ENCODE peak calls at places on chromosomes 6 and 20, in nine cellular contexts. M is endothelial cell of umbilical vein; X is uterus; Y is AG10803; Z is progenitor cell of endocrine pancreas; S is upper lobe of right lung; I is fibroblast of villous mesenchyme; B is retinal pigment epithelial cell; R is activated CD8-positive, alpha-beta T cell treated with anti-CD3 and anti-CD28 coated beads for 36 hours. P is an unnamed sample.

GRCh38 chr6:107977283-107977682 is 19.3 kb upstream of the SEC63 start:
- DNase-seq in Z (no peak), M (peak; percentile 61), X (no peak), R (no peak), Y (peak; percentile 46), B (no peak), I (peak; percentile 39), S (no peak), P (no peak)

GRCh38 chr6:167529684-167530335 is 204.9 kb downstream of the TTLL2 start:
- DNase-seq in X (no peak), Y (no peak), I (no peak), S (no peak), R (no peak), B (no peak), Z (no peak), M (no peak), P (no peak)

GRCh38 chr6:166955121-166955864 is 1.1 kb downstream of the RNASET2 start:
- DNase-seq in R (peak; percentile 49), Z (no peak), S (peak; percentile 75), I (no peak), X (no peak), B (no peak), M (no peak), Y (no peak), P (no peak)

GRCh38 chr20:47927385-47927851 is 142.1 kb upstream of the SULF2 start:
- DNase-seq in I (peak; percentile 36), M (no peak), X (no peak), B (no peak), R (no peak), Y (peak; percentile 35), Z (no peak), S (no peak), P (no peak)

GRCh38 chr6:43276180-43277082 is 21.6 kb upstream of the SLC22A7 start:
- DNase-seq in X (no peak), I (no peak), Z (no peak), S (no peak), R (peak; percentile 64), Y (peak; percentile 15), M (no peak), B (no peak), P (no peak)

GRCh38 chr6:31478186-31478950 is 19.6 kb upstream of the MICB start:
- DNase-seq in Y (no peak), R (no peak), Z (no peak), S (no peak), M (no peak), B (no peak), I (no peak), X (no peak), P (no peak)

GRCh38 chr6:155212616-155213380 is 51.0 kb upstream of the CLDN20 start:
- DNase-seq in M (no peak), X (no peak), I (no peak), S (no peak), Y (no peak), B (no peak), Z (no peak), R (no peak), P (no peak)

GRCh38 chr6:111558690-111559192 is 46.9 kb downstream of the TRAF3IP2 start:
- DNase-seq in Y (no peak), X (no peak), S (no peak), Z (no peak), M (no peak), I (peak; percentile 71), R (no peak), B (no peak), P (no peak)

GRCh38 chr6:160293844-160294243 is 35.2 kb upstream of the SLC22A2 start:
- DNase-seq in S (peak; percentile 71), I (no peak), R (no peak), Z (no peak), M (no peak), Y (no peak), X (no peak), B (no peak), P (no peak)

GRCh38 chr20:63969851-63970713 is at the start of gene ZNF512B:
- DNase-seq in X (peak; percentile 69), S (peak; percentile 86), Z (peak; percentile 55), Y (peak; percentile 52), R (peak; percentile 57), I (peak; percentile 65), M (no peak), B (no peak), P (no peak)

GRCh38 chr6:9646346-9647042 is 768.4 kb downstream of the TFAP2A start:
- DNase-seq in Z (no peak), S (no peak), M (peak; percentile 78), R (no peak), Y (peak; percentile 72), X (no peak), B (peak; percentile 39), I (peak; percentile 46), P (peak; percentile 30)

GRCh38 chr6:156747715-156748114 is 29.5 kb upstream of the ARID1B start:
- DNase-seq in Y (no peak), I (no peak), X (no peak), S (no peak), B (peak; percentile 35), Z (no peak), R (no peak), M (no peak), P (no peak)

GRCh38 chr6:36127462-36128016 is 2.8 kb upstream of the MAPK13 start:
- DNase-seq in X (no peak), M (peak; percentile 87), I (peak; percentile 89), R (no peak), Y (peak; percentile 79), B (no peak), S (peak; percentile 82), Z (no peak), P (peak; percentile 53)

GRCh38 chr20:768426-768978 is at the start of gene SLC52A3:
- DNase-seq in Y (no peak), I (no peak), X (no peak), M (no peak), R (peak; percentile 45), Z (peak; percentile 19), B (no peak), S (peak; percentile 78), P (no peak)

GRCh38 chr20:62367483-62368302 is 581 bp upstream of the LAMA5 start:
- DNase-seq in Y (no peak), R (peak; percentile 24), S (no peak), I (no peak), Z (no peak), B (no peak), M (no peak), X (peak; percentile 53), P (no peak)

GRCh38 chr20:62369508-62370114 is 2.5 kb upstream of the LAMA5 start:
- DNase-seq in M (no peak), I (no peak), S (no peak), X (no peak), Y (no peak), B (no peak), R (no peak), Z (no peak), P (no peak)

GRCh38 chr20:62370115-62370806 is 3.1 kb upstream of the LAMA5 start:
- DNase-seq in X (no peak), B (no peak), M (no peak), S (no peak), R (peak; percentile 87), I (peak; percentile 91), Y (peak; percentile 79), Z (no peak), P (no peak)

GRCh38 chr20:62368303-62368628 is 1.2 kb upstream of the LAMA5 start:
- DNase-seq in X (no peak), B (no peak), Z (no peak), M (no peak), I (no peak), R (no peak), S (no peak), Y (no peak), P (no peak)

DNA sequence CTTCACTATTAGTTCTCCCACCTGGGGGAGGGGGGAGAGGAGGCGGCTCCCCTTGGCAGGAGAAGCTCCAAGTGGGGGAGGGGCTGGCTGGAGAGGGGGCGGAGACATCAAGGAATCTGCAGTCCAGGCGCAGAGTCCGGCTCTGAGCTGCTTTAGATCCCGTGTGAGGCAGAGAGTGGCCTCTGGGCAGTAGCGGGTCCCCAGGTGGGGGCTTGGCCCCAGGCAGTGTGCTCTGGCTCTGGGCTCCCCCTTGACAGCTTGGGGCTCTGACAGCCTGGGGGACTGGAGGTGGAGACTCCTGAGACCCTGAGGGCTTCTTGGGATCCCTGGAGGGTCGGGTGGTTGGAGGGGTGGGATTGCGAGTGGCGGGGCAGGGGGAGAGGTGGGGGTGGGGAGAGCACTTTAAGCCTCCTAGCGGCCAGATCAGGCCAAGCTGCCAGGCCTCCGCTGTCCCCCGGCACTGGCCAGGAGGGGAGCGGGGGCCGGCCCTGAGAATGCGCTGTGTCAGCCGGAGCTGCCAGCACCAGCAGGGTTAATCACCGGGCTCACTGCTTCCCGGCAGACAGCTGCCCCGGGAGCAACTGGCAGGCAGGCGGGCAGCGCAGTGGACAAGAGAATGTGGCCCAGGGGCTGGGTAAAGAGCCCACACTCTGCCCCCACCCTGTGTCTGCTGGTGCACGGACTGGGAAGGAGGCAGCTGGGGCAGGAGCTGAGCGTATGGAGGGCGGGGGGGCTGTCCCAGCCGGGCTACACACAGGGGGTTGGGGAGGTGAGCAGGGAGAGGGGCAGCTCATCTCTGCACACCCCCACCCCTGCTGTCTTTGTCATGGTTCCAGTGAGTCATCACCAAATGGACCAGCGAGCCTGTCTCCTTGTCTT is 1.8 kb upstream of the LAMA5 start:
- DNase-seq in I (peak; percentile 73), X (peak; percentile 62), S (no peak), R (peak; percentile 27), Y (no peak), M (peak; percentile 50), Z (peak; percentile 51), B (peak; percentile 61), P (no peak)
- TF ChIP-seq CTCF in I (peak; percentile 33), X (peak; percentile 23), S (peak; percentile 45), R (peak; percentile 52), Y (peak; percentile 42), M (peak; percentile 62), Z (peak; percentile 74), B (peak; percentile 43), P (peak; percentile 33)

GRCh38 chr6:15244605-15245360 is 1.1 kb upstream of the JARID2 start:
- DNase-seq in I (peak; percentile 80), Z (peak; percentile 50), B (no peak), S (peak; percentile 90), R (peak; percentile 69), X (peak; percentile 83), Y (peak; percentile 82), M (peak; percentile 60), P (no peak)
- TF ChIP-seq CTCF in I (no peak), Z (no peak), B (no peak), S (no peak), R (no peak), X (no peak), Y (no peak), M (no peak), P (no peak)

DNA sequence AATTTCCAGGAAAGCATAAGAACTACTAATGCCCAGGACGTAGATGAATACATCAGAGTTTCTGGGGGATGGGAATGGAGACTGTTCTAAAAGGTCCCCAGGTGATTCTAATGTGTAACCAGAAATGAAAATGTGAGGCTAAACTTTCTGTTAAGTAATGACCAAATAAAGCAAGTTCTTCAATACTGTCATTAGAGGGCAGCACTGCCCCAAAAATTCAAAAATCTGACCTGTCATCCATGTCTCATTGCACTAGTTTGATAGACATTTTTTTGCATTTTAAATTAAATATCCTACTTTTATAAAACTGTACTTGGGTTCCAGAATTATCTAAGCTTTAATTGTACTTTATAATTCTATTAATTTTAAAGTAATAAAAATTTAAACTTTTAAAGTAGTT is 94.9 kb downstream of the RFX6 start:
- DNase-seq in X (no peak), Z (no peak), M (peak; percentile 37), B (peak; percentile 6), R (peak; percentile 43), S (no peak), Y (peak; percentile 49), I (peak; percentile 28), P (no peak)
- TF ChIP-seq CTCF in X (peak; percentile 15), Z (peak; percentile 86), M (peak; percentile 54), B (peak; percentile 68), R (peak; percentile 31), S (peak; percentile 59), Y (peak; percentile 76), I (peak; percentile 57), P (peak; percentile 65)

GRCh38 chr20:59585714-59586404 is 18.5 kb upstream of the PHACTR3 start:
- DNase-seq in B (no peak), Y (no peak), I (no peak), M (no peak), R (no peak), X (no peak), Z (no peak), S (peak; percentile 42), P (no peak)
- TF ChIP-seq CTCF in B (no peak), Y (no peak), I (no peak), M (no peak), R (no peak), X (no peak), Z (no peak), S (no peak), P (no peak)